ENCODE peak calls at places on chromosomes 7 and 10, in eight cellular contexts. U, S, J, V, Z, M, Q and B are unnamed samples.
A peak's percentile ranks its signal among the peaks of the same experiment; 100 is the strongest.

GRCh38 chr10:120997313-120998102 is 146.3 kb downstream of the WDR11 start:
- DNase-seq in U (no peak), S (no peak), J (no peak), V (no peak), Z (no peak), M (no peak), Q (no peak), B (no peak)

GRCh38 chr7:111992601-111993000 is 213.6 kb downstream of the DOCK4 start:
- DNase-seq in U (no peak), S (peak; percentile 31), J (no peak), V (peak; percentile 35), Z (no peak), M (peak; percentile 18), Q (no peak), B (no peak)

GRCh38 chr10:17396004-17396403 is 58.4 kb downstream of the ST8SIA6 start:
- DNase-seq in U (no peak), S (no peak), J (no peak), V (no peak), Z (no peak), M (no peak), Q (no peak), B (no peak)

GRCh38 chr7:5309146-5309545 is 26.4 kb downstream of the SLC29A4 start:
- DNase-seq in U (no peak), S (no peak), J (no peak), V (no peak), Z (no peak), M (no peak), Q (no peak), B (no peak)

GRCh38 chr10:33302188-33302829 is 32.2 kb downstream of the NRP1 start:
- DNase-seq in U (no peak), S (no peak), J (no peak), V (no peak), Z (no peak), M (no peak), Q (no peak), B (no peak)

GRCh38 chr10:75941181-75941580 is 509.8 kb downstream of the LRMDA start:
- DNase-seq in U (no peak), S (no peak), J (no peak), V (no peak), Z (no peak), M (no peak), Q (no peak), B (no peak)

GRCh38 chr7:143395187-143396149 is 13.2 kb downstream of the EPHA1 start:
- DNase-seq in U (no peak), S (no peak), J (no peak), V (no peak), Z (no peak), M (no peak), Q (no peak), B (no peak)

GRCh38 chr10:99975942-99976809 is 33.6 kb downstream of the DNMBP start:
- DNase-seq in U (no peak), S (peak; percentile 92), J (no peak), V (peak; percentile 95), Z (peak; percentile 92), M (peak; percentile 97), Q (no peak), B (no peak)

GRCh38 chr7:35556532-35557471 is 138.1 kb downstream of the HERPUD2 start:
- DNase-seq in U (no peak), S (no peak), J (no peak), V (no peak), Z (no peak), M (no peak), Q (no peak), B (no peak)

GRCh38 chr7:141593134-141593533 is 41.9 kb downstream of the AGK start:
- DNase-seq in U (no peak), S (peak; percentile 53), J (peak; percentile 34), V (peak; percentile 93), Z (peak; percentile 81), M (peak; percentile 75), Q (no peak), B (no peak)

GRCh38 chr7:79692015-79692414 is 238.5 kb upstream of the MAGI2 start:
- DNase-seq in U (no peak), S (peak; percentile 58), J (peak; percentile 84), V (peak; percentile 85), Z (peak; percentile 73), M (peak; percentile 66), Q (no peak), B (no peak)

GRCh38 chr7:142832452-142832851 is 22.4 kb upstream of the EPHB6 start:
- DNase-seq in U (no peak), S (peak; percentile 47), J (no peak), V (peak; percentile 34), Z (no peak), M (no peak), Q (no peak), B (no peak)

GRCh38 chr7:131835141-131835540 is 278.7 kb upstream of the PODXL start:
- DNase-seq in U (no peak), S (no peak), J (no peak), V (no peak), Z (no peak), M (no peak), Q (no peak), B (no peak)

GRCh38 chr10:79129361-79129997 is 60.7 kb downstream of the ZMIZ1 start:
- DNase-seq in U (no peak), S (no peak), J (no peak), V (peak; percentile 61), Z (no peak), M (peak; percentile 58), Q (peak; percentile 53), B (peak; percentile 77)

DNA sequence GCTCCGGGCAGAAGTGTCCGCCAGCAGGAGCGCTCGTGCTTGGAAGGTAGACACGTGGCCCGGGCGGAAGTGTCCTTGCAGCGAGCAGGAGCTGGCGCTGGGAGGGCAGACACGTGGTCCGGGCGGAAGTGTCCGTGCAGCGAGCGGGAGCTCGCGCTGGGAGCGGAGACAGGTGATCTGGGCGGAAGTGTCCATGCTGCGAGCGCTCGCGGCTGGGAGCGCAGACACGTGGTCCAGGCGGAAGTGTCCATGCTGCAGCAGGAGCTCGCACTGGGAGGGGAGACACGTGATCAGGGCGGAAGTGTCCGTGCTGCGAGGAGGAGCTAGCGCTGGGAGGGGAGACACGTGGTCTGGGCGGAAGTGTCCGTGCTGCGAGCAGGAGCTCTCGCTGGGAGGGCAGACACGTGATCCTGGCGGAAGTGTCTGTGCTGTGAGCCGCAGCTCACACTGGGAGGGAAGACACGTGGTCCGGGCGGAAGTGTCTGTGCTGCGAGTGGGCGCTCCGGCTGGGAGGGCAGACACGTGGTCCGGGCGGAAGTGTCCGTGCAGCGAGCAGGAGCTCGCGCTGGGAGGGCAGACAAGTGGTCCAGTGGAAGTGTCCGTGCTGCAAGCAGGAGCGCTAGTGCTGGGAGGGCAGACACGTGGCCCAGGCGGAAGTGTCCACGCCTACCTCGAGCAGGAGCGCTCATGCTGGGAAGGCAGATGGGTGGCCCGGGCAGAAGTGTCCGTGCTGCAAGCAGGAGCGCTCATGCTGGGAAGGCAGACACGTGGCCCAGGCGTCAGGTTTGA is 41.1 kb upstream of the PRKAR1B start:
- DNase-seq in U (no peak), S (peak; percentile 67), J (no peak), V (peak; percentile 99), Z (peak; percentile 69), M (peak; percentile 57), Q (no peak), B (no peak)
- H3K4me3 ChIP-seq in U (no peak overlapping the region), S (peak overlapping the region; percentile 25), J (no peak overlapping the region), V (peak overlapping the region; percentile 49), Z (no peak overlapping the region), M (peak overlapping the region; percentile 14), Q (no peak overlapping the region), B (no peak overlapping the region)

DNA sequence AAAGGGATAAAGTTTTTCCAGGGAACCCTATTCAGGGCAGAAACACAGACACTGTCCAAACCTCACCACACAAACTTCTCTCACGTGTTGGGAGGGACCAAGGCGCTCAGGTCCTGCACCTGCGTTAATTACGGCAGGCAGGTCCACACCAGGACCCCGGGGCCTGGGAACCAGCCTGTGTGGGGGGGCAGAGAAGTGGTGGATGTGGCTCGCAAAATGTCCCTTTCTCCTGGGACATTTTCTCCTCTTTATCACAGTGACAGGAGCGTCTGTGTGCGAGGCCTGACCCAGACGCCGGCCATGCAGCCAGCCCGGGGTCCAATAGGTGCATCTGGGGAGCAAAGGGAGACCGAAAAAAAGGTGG is 73.4 kb upstream of the ZNF722 start:
- DNase-seq in U (no peak), S (no peak), J (no peak), V (no peak), Z (no peak), M (no peak), Q (no peak), B (no peak)
- H3K4me3 ChIP-seq in U (peak overlapping the region; percentile 93), S (no peak overlapping the region), J (no peak overlapping the region), V (no peak overlapping the region), Z (no peak overlapping the region), M (no peak overlapping the region), Q (peak overlapping the region; percentile 47), B (no peak overlapping the region)

DNA sequence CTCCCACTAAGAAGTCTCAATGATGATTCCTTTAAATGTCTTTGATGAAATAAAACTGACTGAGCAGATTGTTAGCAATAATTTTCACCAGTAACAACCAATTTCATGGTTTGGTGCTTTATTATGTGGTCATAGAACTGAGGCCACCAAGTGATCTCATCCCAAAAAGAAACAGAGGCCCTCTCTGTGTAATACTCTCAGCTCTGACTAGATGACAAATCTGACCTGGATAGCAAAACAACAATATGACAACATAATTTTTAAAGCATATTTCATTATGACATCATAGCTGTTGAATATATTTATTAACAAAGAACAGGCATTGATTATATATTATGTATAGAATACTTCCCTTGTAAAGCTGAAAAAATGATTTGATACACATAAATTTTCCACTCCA is 5.9 kb downstream of the SEMA3E start:
- DNase-seq in U (no peak), S (no peak), J (no peak), V (no peak), Z (no peak), M (no peak), Q (no peak), B (no peak)
- H3K4me3 ChIP-seq in U (no peak overlapping the region), S (no peak overlapping the region), J (no peak overlapping the region), V (no peak overlapping the region), Z (no peak overlapping the region), M (no peak overlapping the region), Q (no peak overlapping the region), B (no peak overlapping the region)

GRCh38 chr7:105007298-105007697 is 6.7 kb upstream of the KMT2E start:
- DNase-seq in U (no peak), S (no peak), J (no peak), V (no peak), Z (no peak), M (no peak), Q (no peak), B (no peak)

GRCh38 chr7:105009667-105010537 is 4.1 kb upstream of the KMT2E start:
- DNase-seq in U (no peak), S (no peak), J (no peak), V (no peak), Z (no peak), M (no peak), Q (no peak), B (no peak)

GRCh38 chr7:105003875-105004510 is 10.0 kb upstream of the KMT2E start:
- DNase-seq in U (no peak), S (peak; percentile 59), J (no peak), V (no peak), Z (no peak), M (no peak), Q (no peak), B (no peak)

GRCh38 chr7:105003275-105003674 is 10.7 kb upstream of the KMT2E start:
- DNase-seq in U (no peak), S (peak; percentile 91), J (no peak), V (peak; percentile 77), Z (peak; percentile 76), M (peak; percentile 77), Q (no peak), B (no peak)

GRCh38 chr7:105006367-105007139 is 7.5 kb upstream of the KMT2E start:
- DNase-seq in U (no peak), S (no peak), J (no peak), V (no peak), Z (no peak), M (no peak), Q (no peak), B (peak; percentile 47)
- H3K4me3 ChIP-seq in U (no peak overlapping the region), S (no peak overlapping the region), J (no peak overlapping the region), V (no peak overlapping the region), Z (no peak overlapping the region), M (no peak overlapping the region), Q (no peak overlapping the region), B (no peak overlapping the region)